ENCODE peak calls at places on chromosome 3, in nine cellular contexts. M is T-helper 2 cell; X is sciatic nerve; S is H9; Q is AG08396; P is ecto neural progenitor cell; B is stimulated activated CD4-positive, alpha-beta T cell treated with anti-CD3 and anti-CD28 coated beads, Interleukin-4, amount 100 ng/mL, for 48 hours; R is AG09309; N is NCI-H1436. I is an unnamed sample.

GRCh38 chr3:147200545-147200944 is 205.8 kb downstream of the ZIC4 start:
- DNase-seq in M (no peak), N (no peak), B (no peak), R (no peak), X (no peak), S (no peak), P (no peak), Q (no peak), I (no peak)

GRCh38 chr3:49906004-49906860 is 2.6 kb upstream of the MST1R start:
- DNase-seq in N (no peak), Q (peak; percentile 87), P (peak; percentile 67), M (peak; percentile 32), S (peak; percentile 69), X (peak; percentile 70), R (no peak), B (peak; percentile 35), I (no peak)

GRCh38 chr3:171384101-171384891 is 75.9 kb downstream of the TNIK start:
- DNase-seq in Q (no peak), S (no peak), R (no peak), B (no peak), X (no peak), P (no peak), N (no peak), M (no peak), I (no peak)

GRCh38 chr3:158097141-158097540 is 9.1 kb downstream of the SHOX2 start:
- DNase-seq in Q (no peak), X (no peak), M (no peak), P (no peak), R (no peak), S (no peak), B (no peak), N (no peak), I (no peak)

GRCh38 chr3:191065183-191065805 is 133.7 kb upstream of the OSTN start:
- DNase-seq in N (no peak), R (no peak), X (no peak), S (no peak), P (no peak), Q (no peak), M (no peak), B (no peak), I (no peak)

GRCh38 chr3:194046995-194047681 is 88.8 kb upstream of the HES1 start:
- DNase-seq in P (no peak), X (no peak), R (no peak), Q (no peak), N (no peak), B (no peak), M (no peak), S (no peak), I (no peak)

GRCh38 chr3:49750056-49750455 is 26.3 kb upstream of the GMPPB start:
- DNase-seq in B (no peak), M (no peak), R (no peak), N (no peak), S (no peak), Q (no peak), X (no peak), P (no peak), I (no peak)

GRCh38 chr3:63067999-63068645 is 192.9 kb upstream of the CADPS start:
- DNase-seq in N (no peak), S (no peak), P (peak; percentile 49), M (no peak), R (no peak), X (no peak), B (no peak), Q (peak; percentile 20), I (no peak)

GRCh38 chr3:160260587-160261270 is 35.5 kb downstream of the C3orf80 start:
- DNase-seq in N (no peak), S (no peak), M (no peak), X (no peak), R (no peak), B (no peak), P (no peak), Q (no peak), I (no peak)

GRCh38 chr3:51953445-51953844 is 1.7 kb upstream of the GPR62 start:
- DNase-seq in Q (peak; percentile 54), N (no peak), P (no peak), B (no peak), X (no peak), S (no peak), M (no peak), R (peak; percentile 52), I (no peak)

GRCh38 chr3:102460579-102460978 is 25.8 kb downstream of the ZPLD1 start:
- DNase-seq in Q (no peak), S (no peak), X (no peak), N (no peak), R (no peak), B (no peak), P (no peak), M (no peak), I (no peak)

GRCh38 chr3:111159391-111159790 is 87.8 kb downstream of the NECTIN3 start:
- DNase-seq in B (no peak), P (no peak), N (no peak), S (no peak), X (no peak), Q (no peak), M (no peak), R (no peak), I (no peak)

GRCh38 chr3:126646662-126647061 is 8.3 kb downstream of the TXNRD3 start:
- DNase-seq in X (no peak), Q (no peak), M (no peak), N (no peak), R (no peak), S (no peak), B (no peak), P (no peak), I (no peak)